ENCODE peak calls at places on chromosomes 16 and 17, in five cellular contexts. F is mesendoderm, D is trophoblast cell, E is IMR-90, L is neuronal stem cell. P is an unnamed sample.
A peak's percentile ranks its signal among the peaks of the same experiment; 100 is the strongest.

GRCh38 chr17:30220414-30220813 is 15.1 kb downstream of the SLC6A4 start:
- DNase-seq in F (no peak), D (no peak), E (no peak), L (no peak), P (no peak)

GRCh38 chr17:73342549-73343167 is 30.9 kb upstream of the CDC42EP4 start:
- DNase-seq in F (no peak), D (peak; percentile 3), E (peak; percentile 73), L (peak; percentile 56), P (no peak)

GRCh38 chr17:40369923-40370322 is 5.4 kb upstream of the GJD3 start:
- DNase-seq in F (no peak), D (no peak), E (no peak), L (no peak), P (no peak)

GRCh38 chr17:48623583-48623982 is 2.6 kb downstream of the HOXB9 start:
- DNase-seq in F (no peak), D (no peak), E (no peak), L (no peak), P (no peak)

GRCh38 chr16:15642557-15643452 is at the start of gene MARF1:
- DNase-seq in F (peak; percentile 98), D (peak; percentile 98), E (peak; percentile 90), L (peak; percentile 96), P (peak; percentile 98)

GRCh38 chr17:38918129-38918913 is 7.1 kb upstream of the LASP1NB start:
- DNase-seq in F (no peak), D (peak; percentile 88), E (no peak), L (no peak), P (peak; percentile 77)

GRCh38 chr16:17238285-17239028 is 232.3 kb downstream of the XYLT1 start:
- DNase-seq in F (no peak), D (peak; percentile 12), E (no peak), L (no peak), P (no peak)

GRCh38 chr17:65403129-65403528 is 158.3 kb downstream of the AXIN2 start:
- DNase-seq in F (no peak), D (no peak), E (no peak), L (no peak), P (no peak)

GRCh38 chr16:85259115-85259830 is 147.0 kb upstream of the CIBAR2 start:
- DNase-seq in F (no peak), D (no peak), E (no peak), L (no peak), P (no peak)

GRCh38 chr17:60743812-60744211 is 66.2 kb downstream of the BCAS3 start:
- DNase-seq in F (peak; percentile 10), D (peak; percentile 43), E (peak; percentile 43), L (no peak), P (no peak)

GRCh38 chr16:84426804-84427203 is 58.5 kb downstream of the ATP2C2 start:
- DNase-seq in F (no peak), D (no peak), E (no peak), L (no peak), P (no peak)

DNA sequence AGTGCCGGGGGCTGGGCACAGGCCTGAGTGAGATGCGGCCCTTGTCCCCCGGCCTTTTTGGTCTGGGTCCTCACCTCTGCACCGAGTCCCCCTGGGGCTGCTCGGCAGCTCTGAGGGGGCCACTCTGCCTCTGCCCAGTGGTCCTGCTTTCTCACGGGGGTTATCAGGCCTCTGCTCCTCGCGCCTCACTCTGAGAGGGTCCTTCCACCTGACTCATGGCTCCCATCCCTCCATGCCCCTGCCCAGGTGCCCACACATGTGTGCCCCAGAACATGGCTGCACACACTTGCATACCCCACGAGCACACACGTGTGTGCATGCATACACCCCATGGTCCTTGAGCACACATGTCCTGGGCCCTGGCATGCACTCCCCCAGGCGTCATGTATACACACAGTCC is 53.7 kb downstream of the CMIP start:
- DNase-seq in F (no peak), D (no peak), E (no peak), L (no peak), P (no peak)
- H3K79me1 ChIP-seq in F (peaks cover 47% of the 10 kb centered on the region), D (peaks cover 7% of the 10 kb centered on the region), E (peaks cover 83% of the 10 kb centered on the region), L (peaks cover 15% of the 10 kb centered on the region), P (peaks cover 4% of the 10 kb centered on the region)

GRCh38 chr16:81552743-81553079 is 108.1 kb downstream of the CMIP start:
- DNase-seq in F (no peak), D (no peak), E (no peak), L (no peak), P (no peak)

GRCh38 chr16:81550412-81550768 is 105.8 kb downstream of the CMIP start:
- DNase-seq in F (no peak), D (no peak), E (no peak), L (no peak), P (no peak)

GRCh38 chr16:81551141-81551808 is 106.7 kb downstream of the CMIP start:
- DNase-seq in F (peak; percentile 67), D (peak; percentile 83), E (peak; percentile 70), L (no peak), P (no peak)

GRCh38 chr16:81553080-81553813 is 108.6 kb downstream of the CMIP start:
- DNase-seq in F (no peak), D (no peak), E (peak; percentile 47), L (no peak), P (no peak)

DNA sequence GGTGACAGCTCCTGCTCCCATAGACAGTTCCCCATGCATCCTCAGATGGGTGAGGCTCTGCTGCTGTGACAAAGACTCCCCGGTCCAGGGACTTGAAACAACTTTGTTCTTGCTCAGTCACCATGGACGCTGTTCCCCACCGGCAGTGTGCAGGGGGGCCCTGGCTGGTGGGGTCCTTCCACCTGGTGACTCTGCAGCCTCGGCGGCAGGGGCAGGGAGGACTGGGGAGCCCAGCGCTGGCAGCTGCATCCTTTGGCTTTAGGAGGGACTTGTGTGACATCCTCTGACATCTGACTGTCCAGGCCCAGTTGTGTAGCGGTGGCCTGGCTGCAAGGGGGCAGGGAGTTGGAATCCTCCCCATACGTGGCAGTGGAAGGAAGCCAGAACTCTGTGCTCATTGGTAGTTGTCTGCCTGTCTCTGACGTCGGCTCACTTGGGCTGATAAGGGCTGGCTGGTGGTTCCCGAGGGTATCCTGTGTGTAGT is 107.3 kb downstream of the CMIP start:
- DNase-seq in F (no peak), D (peak; percentile 67), E (peak; percentile 71), L (no peak), P (no peak)
- H3K79me1 ChIP-seq in F (peaks cover 44% of the 10 kb centered on the region), D (peaks cover 3% of the 10 kb centered on the region), E (peaks cover 76% of the 10 kb centered on the region), L (peaks cover 28% of the 10 kb centered on the region), P (peaks cover 7% of the 10 kb centered on the region)

DNA sequence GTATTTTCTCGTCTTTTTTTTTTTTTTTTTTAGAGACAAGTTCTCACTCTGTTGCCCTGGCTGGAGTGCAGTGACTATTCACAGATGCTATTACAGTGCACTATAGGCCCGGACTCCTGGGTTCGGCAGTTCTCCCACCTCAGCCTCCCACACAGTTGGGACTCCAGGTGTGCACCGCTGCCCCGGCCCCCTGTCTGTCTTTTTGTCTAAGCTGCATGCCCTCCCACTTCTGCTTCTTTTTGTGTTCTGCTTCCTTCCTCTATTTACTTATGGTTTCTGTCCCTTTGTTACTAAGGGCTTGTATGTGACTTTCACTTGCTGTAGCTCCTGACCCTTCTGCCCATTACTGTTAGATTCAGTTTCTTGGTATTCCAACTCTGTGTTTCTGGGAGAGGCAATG is 20.5 kb downstream of the SLC7A6 start:
- DNase-seq in F (no peak), D (no peak), E (no peak), L (no peak), P (no peak)
- H3K79me1 ChIP-seq in F (peaks cover 11% of the 10 kb centered on the region), D (no peaks in the 10 kb centered on the region), E (peaks cover 92% of the 10 kb centered on the region), L (peaks cover 4% of the 10 kb centered on the region), P (no peaks in the 10 kb centered on the region)

GRCh38 chr17:17748179-17748578 is 66.9 kb downstream of the RAI1 start:
- DNase-seq in F (no peak), D (no peak), E (no peak), L (no peak), P (no peak)
- H3K79me1 ChIP-seq in F (no peaks in the 10 kb centered on the region), D (peaks cover 10% of the 10 kb centered on the region), E (peaks cover 92% of the 10 kb centered on the region), L (peaks cover 18% of the 10 kb centered on the region), P (no peaks in the 10 kb centered on the region)

DNA sequence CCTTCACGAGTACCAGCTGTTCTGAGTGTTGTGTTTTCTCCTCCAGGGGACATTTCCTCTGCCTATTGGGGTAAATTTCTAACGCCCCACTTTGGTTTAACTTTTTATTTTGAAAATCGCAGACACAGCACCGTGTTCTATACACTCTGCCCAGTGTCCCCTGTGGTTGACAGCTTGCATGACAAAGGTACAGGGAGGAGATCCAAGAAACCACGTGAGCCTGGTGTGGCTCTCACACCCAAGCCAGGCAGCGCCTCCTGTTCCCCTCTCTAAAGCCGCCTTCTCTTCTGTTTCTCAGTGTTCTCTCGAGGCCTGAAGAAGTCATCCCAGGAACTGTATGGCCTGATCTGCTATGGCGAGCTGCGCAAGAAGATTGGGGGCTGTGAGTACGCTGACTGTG is 25.4 kb downstream of the CRAMP1 start:
- DNase-seq in F (no peak), D (no peak), E (no peak), L (no peak), P (no peak)
- H3K79me1 ChIP-seq in F (peaks cover 9% of the 10 kb centered on the region), D (no peaks in the 10 kb centered on the region), E (peaks cover 48% of the 10 kb centered on the region), L (peaks cover 25% of the 10 kb centered on the region), P (no peaks in the 10 kb centered on the region)

DNA sequence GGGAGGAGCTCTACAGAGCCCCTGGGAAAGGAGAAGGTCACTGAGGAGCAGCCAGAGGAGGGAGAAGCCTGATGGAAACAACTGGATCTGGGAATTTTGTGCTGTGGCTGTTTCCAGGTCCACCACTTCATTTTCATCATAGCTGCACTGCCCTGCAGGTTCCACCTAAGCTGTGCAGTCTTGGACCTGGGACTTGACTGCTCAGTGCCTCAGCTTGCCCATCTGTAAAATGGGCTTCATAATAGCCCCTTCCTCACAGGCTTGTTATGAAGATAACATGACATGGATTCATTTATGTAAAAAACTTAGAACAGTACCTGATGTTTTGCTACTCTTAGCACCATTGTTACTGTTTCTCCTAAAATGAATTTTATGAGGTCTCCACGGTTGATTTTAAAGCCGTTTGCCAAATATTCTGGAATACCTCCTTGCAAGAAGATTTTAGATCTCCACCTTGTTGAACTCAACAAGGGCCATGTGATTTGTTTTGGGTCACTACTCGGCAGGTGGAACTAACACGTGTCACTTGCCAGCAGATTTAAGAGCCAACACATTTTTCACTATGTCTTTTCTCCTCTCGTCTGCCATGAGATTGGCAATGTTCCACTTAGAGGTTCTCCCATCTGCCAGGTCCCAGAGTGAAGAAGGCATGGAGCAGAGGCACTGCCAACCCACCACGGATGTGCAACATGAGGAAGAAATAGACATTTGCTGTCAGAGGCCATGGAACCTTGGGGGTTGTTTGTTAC is 18.8 kb upstream of the GRIN2A start:
- DNase-seq in F (no peak), D (no peak), E (no peak), L (no peak), P (no peak)
- H3K79me1 ChIP-seq in F (no peaks in the 10 kb centered on the region), D (no peaks in the 10 kb centered on the region), E (no peaks in the 10 kb centered on the region), L (no peaks in the 10 kb centered on the region), P (no peaks in the 10 kb centered on the region)

P was measured in H9.